ENCODE peak calls at places on chromosomes 13 and 19, in nine cellular contexts. B is nephron progenitor cell; J is CD4-positive, alpha-beta T cell; Z is tibial nerve; K is heart right ventricle; U is Calu3; X is GM23338; C is AG10803; D is fibroblast of mammary gland. R is an unnamed sample.

GRCh38 chr13:51803018-51803417 is 945 bp downstream of the DHRS12 start:
- DNase-seq in B (no peak), J (no peak), Z (no peak), K (no peak), U (no peak), X (peak), C (no peak), D (no peak), R (no peak)

GRCh38 chr13:31556376-31556775 is 182.9 kb upstream of the RXFP2 start:
- DNase-seq in B (no peak), J (no peak), Z (no peak), K (no peak), U (no peak), X (no peak), C (peak), D (peak), R (no peak)

GRCh38 chr13:106433066-106433465 is 102.4 kb downstream of the EFNB2 start:
- DNase-seq in B (no peak), J (no peak), Z (no peak), K (no peak), U (no peak), X (no peak), C (peak), D (peak), R (no peak)

GRCh38 chr19:32357720-32358119 is 12.3 kb downstream of the ZNF507 start:
- DNase-seq in B (no peak), J (no peak), Z (no peak), K (no peak), U (no peak), X (no peak), C (no peak), D (peak), R (no peak)

GRCh38 chr13:94269557-94269956 is 209.9 kb downstream of the DCT start:
- DNase-seq in B (no peak), J (no peak), Z (no peak), K (no peak), U (no peak), X (no peak), C (no peak), D (no peak), R (no peak)

GRCh38 chr13:102152790-102153189 is 249.1 kb downstream of the FGF14 start:
- DNase-seq in B (no peak), J (no peak), Z (no peak), K (no peak), U (no peak), X (no peak), C (no peak), D (no peak), R (no peak)

GRCh38 chr13:45396548-45397095 is 21.6 kb downstream of the SLC25A30 start:
- DNase-seq in B (no peak), J (no peak), Z (no peak), K (no peak), U (no peak), X (no peak), C (no peak), D (no peak), R (no peak)

GRCh38 chr19:55638864-55639359 is 1.9 kb upstream of the ZNF580 start:
- DNase-seq in B (no peak), J (peak), Z (no peak), K (no peak), U (peak), X (peak), C (peak), D (peak), R (peak)

GRCh38 chr19:35932291-35932936 is 3.8 kb upstream of the LRFN3 start:
- DNase-seq in B (no peak), J (no peak), Z (no peak), K (no peak), U (no peak), X (peak), C (no peak), D (no peak), R (no peak)

GRCh38 chr13:100541882-100542545 is 46.6 kb downstream of the GGACT start:
- DNase-seq in B (no peak), J (no peak), Z (no peak), K (no peak), U (no peak), X (no peak), C (no peak), D (no peak), R (no peak)

GRCh38 chr13:42392706-42393572 is 121.0 kb downstream of the AKAP11 start:
- DNase-seq in B (no peak), J (no peak), Z (no peak), K (no peak), U (no peak), X (no peak), C (no peak), D (peak), R (no peak)

GRCh38 chr19:35347171-35347929 is at the start of gene FFAR1:
- DNase-seq in B (no peak), J (no peak), Z (no peak), K (no peak), U (no peak), X (no peak), C (no peak), D (no peak), R (no peak)

GRCh38 chr13:36432106-36432544 is at the start of gene CCNA1:
- DNase-seq in B (peak), J (no peak), Z (no peak), K (peak), U (no peak), X (peak), C (no peak), D (peak), R (peak)

GRCh38 chr13:95234242-95234641 is 67.0 kb downstream of the ABCC4 start:
- DNase-seq in B (no peak), J (no peak), Z (no peak), K (no peak), U (no peak), X (no peak), C (no peak), D (no peak), R (no peak)

GRCh38 chr13:95275322-95276118 is 25.7 kb downstream of the ABCC4 start:
- DNase-seq in B (no peak), J (no peak), Z (no peak), K (no peak), U (no peak), X (no peak), C (peak), D (peak), R (no peak)

GRCh38 chr19:32289566-32290210 is 55.7 kb upstream of the ZNF507 start:
- DNase-seq in B (no peak), J (no peak), Z (no peak), K (no peak), U (no peak), X (no peak), C (no peak), D (no peak), R (no peak)

GRCh38 chr13:84645196-84646071 is 763.2 kb upstream of the SLITRK1 start:
- DNase-seq in B (no peak), J (no peak), Z (no peak), K (no peak), U (no peak), X (no peak), C (peak), D (peak), R (no peak)

GRCh38 chr19:35253316-35254286 is 4.8 kb downstream of the LSR start:
- DNase-seq in B (no peak), J (no peak), Z (no peak), K (no peak), U (no peak), X (peak), C (no peak), D (no peak), R (no peak)

GRCh38 chr13:106561551-106562170 is 6.3 kb downstream of the ARGLU1 start:
- DNase-seq in B (peak), J (peak), Z (no peak), K (peak), U (no peak), X (no peak), C (no peak), D (peak), R (no peak)

GRCh38 chr13:71867101-71867814 is at the start of gene DACH1:
- DNase-seq in B (peak), J (no peak), Z (no peak), K (peak), U (no peak), X (peak), C (peak), D (peak), R (peak)

GRCh38 chr19:8609210-8610040 is 1.1 kb downstream of the ADAMTS10 start:
- DNase-seq in B (peak), J (no peak), Z (peak), K (peak), U (no peak), X (peak), C (peak), D (peak), R (peak)

GRCh38 chr13:20391597-20392452 is 133.8 kb downstream of the CRYL1 start:
- DNase-seq in B (peak), J (no peak), Z (no peak), K (no peak), U (peak), X (peak), C (no peak), D (no peak), R (peak)

GRCh38 chr13:35723820-35724219 is 247.3 kb upstream of the MAB21L1 start:
- DNase-seq in B (no peak), J (no peak), Z (no peak), K (peak), U (no peak), X (no peak), C (peak), D (peak), R (no peak)

GRCh38 chr19:4590559-4590958 is 31.1 kb upstream of the SEMA6B start:
- DNase-seq in B (no peak), J (no peak), Z (no peak), K (no peak), U (no peak), X (no peak), C (no peak), D (no peak), R (no peak)

GRCh38 chr13:59665184-59665583 is 498.5 kb downstream of the DIAPH3 start:
- DNase-seq in B (no peak), J (no peak), Z (no peak), K (no peak), U (no peak), X (no peak), C (no peak), D (no peak), R (no peak)

GRCh38 chr13:107252428-107252827 is 684.5 kb upstream of the ARGLU1 start:
- DNase-seq in B (no peak), J (no peak), Z (no peak), K (no peak), U (no peak), X (no peak), C (no peak), D (no peak), R (no peak)

GRCh38 chr13:22110368-22110767 is 439.5 kb downstream of the FGF9 start:
- DNase-seq in B (no peak), J (no peak), Z (no peak), K (no peak), U (no peak), X (no peak), C (peak), D (no peak), R (no peak)

GRCh38 chr13:109626386-109627171 is 159.8 kb downstream of the IRS2 start:
- DNase-seq in B (no peak), J (no peak), Z (no peak), K (no peak), U (no peak), X (no peak), C (no peak), D (no peak), R (no peak)

GRCh38 chr19:28289294-28290063 is 923.5 kb downstream of the UQCRFS1 start:
- DNase-seq in B (no peak), J (no peak), Z (no peak), K (no peak), U (no peak), X (no peak), C (peak), D (peak), R (no peak)

GRCh38 chr19:48683349-48683748 is 10.5 kb upstream of the NTN5 start:
- DNase-seq in B (no peak), J (peak), Z (no peak), K (peak), U (no peak), X (no peak), C (peak), D (peak), R (no peak)

GRCh38 chr19:4987286-4987685 is 18.4 kb downstream of the KDM4B start:
- DNase-seq in B (no peak), J (no peak), Z (no peak), K (no peak), U (no peak), X (no peak), C (peak), D (peak), R (no peak)

GRCh38 chr13:20186771-20187170 is 6.0 kb downstream of the GJB2 start:
- DNase-seq in B (no peak), J (no peak), Z (no peak), K (no peak), U (no peak), X (no peak), C (no peak), D (no peak), R (no peak)

GRCh38 chr13:26909515-26909914 is 148.9 kb upstream of the GPR12 start:
- DNase-seq in B (no peak), J (no peak), Z (no peak), K (no peak), U (no peak), X (no peak), C (no peak), D (no peak), R (no peak)

GRCh38 chr13:113625965-113626661 is 31.9 kb downstream of the ATP4B start:
- DNase-seq in B (no peak), J (no peak), Z (no peak), K (no peak), U (no peak), X (no peak), C (peak), D (no peak), R (peak)

GRCh38 chr13:34756572-34756971 is 185.5 kb upstream of the NBEA start:
- DNase-seq in B (no peak), J (no peak), Z (no peak), K (no peak), U (no peak), X (no peak), C (no peak), D (no peak), R (no peak)

GRCh38 chr13:39959497-39959896 is 304.0 kb downstream of the COG6 start:
- DNase-seq in B (no peak), J (no peak), Z (no peak), K (no peak), U (no peak), X (no peak), C (no peak), D (no peak), R (no peak)

GRCh38 chr13:98190889-98191444 is 13.9 kb upstream of the RNF113B start:
- DNase-seq in B (no peak), J (no peak), Z (no peak), K (no peak), U (no peak), X (no peak), C (no peak), D (no peak), R (no peak)

DNA sequence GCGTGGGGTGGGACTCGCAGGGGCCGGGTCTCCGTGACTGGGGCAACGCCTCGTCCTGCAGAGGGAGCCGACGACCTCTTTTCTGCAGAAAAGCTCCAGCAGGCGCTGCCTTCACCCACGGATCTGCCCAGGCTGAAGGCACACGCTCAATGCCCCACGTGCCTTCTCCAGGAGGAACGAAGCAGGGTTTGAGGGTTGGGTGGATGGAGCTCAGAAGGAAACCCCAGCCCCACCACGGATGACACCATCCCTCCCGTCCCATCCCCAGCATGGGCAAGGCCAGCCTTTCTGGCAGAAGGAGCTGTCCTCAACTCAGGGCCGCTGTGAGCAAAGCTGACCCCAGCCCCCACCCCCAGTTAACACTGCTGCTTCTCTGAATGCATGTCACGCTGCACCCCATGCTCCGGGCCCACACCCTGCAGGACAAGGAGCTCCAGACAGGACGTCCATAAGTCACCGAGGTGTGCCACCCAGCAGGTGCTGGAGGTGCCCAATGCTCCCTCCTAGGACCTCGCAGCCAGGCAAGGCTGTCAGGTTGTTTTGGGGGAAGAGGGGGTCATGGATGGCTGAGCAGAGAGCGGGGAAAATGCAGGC is 7.4 kb downstream of the C19orf25 start:
- DNase-seq in B (no peak), J (no peak), Z (no peak), K (no peak), U (no peak), X (no peak), C (no peak), D (no peak), R (peak)
- TF ChIP-seq CTCF in B (no peak), J (no peak), Z (no peak), K (no peak), U (no peak), X (peak), C (peak), D (peak), R (no peak)

GRCh38 chr13:78317030-78317429 is 286.3 kb downstream of the POU4F1 start:
- DNase-seq in B (no peak), J (no peak), Z (no peak), K (no peak), U (no peak), X (peak), C (no peak), D (no peak), R (no peak)
- TF ChIP-seq CTCF in B (peak), J (no peak), Z (no peak), K (peak), U (no peak), X (peak), C (no peak), D (peak), R (no peak)

GRCh38 chr13:82976499-82976898 is 905.8 kb downstream of the SLITRK1 start:
- DNase-seq in B (no peak), J (no peak), Z (no peak), K (no peak), U (no peak), X (no peak), C (no peak), D (peak), R (no peak)
- TF ChIP-seq CTCF in B (no peak), J (no peak), Z (no peak), K (no peak), U (no peak), X (no peak), C (peak), D (peak), R (no peak)

GRCh38 chr19:54414156-54414555 is 1.1 kb upstream of the TTYH1 start:
- DNase-seq in B (no peak), J (no peak), Z (no peak), K (no peak), U (no peak), X (no peak), C (no peak), D (no peak), R (no peak)

GRCh38 chr19:54416695-54417491 is 1.6 kb downstream of the TTYH1 start:
- DNase-seq in B (no peak), J (no peak), Z (no peak), K (no peak), U (no peak), X (peak), C (no peak), D (no peak), R (no peak)

GRCh38 chr19:54412877-54413276 is 2.4 kb upstream of the TTYH1 start:
- DNase-seq in B (no peak), J (no peak), Z (no peak), K (no peak), U (no peak), X (no peak), C (no peak), D (no peak), R (no peak)

GRCh38 chr19:54415901-54416621 is 797 bp downstream of the TTYH1 start:
- DNase-seq in B (no peak), J (no peak), Z (no peak), K (no peak), U (no peak), X (no peak), C (no peak), D (no peak), R (no peak)

DNA sequence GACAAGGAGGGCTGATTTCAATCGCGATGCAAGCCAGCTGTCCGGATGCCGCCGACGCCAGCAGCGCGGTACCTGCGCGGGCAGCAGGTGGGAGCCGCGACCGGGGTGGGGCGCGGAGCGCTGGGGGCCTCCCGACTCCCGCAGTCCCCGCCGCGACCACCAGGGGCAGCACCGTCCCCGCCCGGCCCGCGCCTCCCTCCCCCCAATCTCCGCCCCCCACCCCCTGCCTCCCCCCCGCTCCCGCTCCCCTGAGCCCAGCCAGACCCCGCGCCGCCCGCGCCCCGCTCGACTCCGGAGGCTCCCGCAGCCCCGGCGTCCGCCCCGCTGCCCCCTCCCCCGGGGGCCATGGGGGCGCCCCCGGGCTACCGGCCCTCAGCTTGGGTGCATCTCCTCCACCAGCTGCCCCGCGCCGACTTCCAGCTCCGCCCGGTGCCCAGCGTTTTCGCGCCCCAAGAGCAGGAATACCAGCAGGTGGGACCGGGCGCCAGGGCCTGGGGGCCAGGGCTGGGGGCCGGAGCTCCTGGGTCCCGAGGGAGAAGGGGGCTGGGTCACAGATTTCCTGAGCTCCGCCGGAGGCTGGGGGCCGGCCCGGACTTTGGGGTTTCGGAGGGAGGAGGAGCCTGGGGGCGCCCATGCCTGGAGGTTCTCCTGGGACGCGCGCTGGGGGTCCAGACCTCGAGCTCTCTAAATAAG is at the start of gene TTYH1:
- DNase-seq in B (peak), J (peak), Z (no peak), K (no peak), U (no peak), X (peak), C (no peak), D (no peak), R (peak)
- TF ChIP-seq CTCF in B (peak), J (no peak), Z (no peak), K (peak), U (peak), X (peak), C (no peak), D (no peak), R (peak)

GRCh38 chr19:41205995-41206394 is 13.0 kb downstream of the CYP2S1 start:
- DNase-seq in B (no peak), J (no peak), Z (no peak), K (no peak), U (no peak), X (no peak), C (no peak), D (peak), R (no peak)
- TF ChIP-seq CTCF in B (no peak), J (no peak), Z (no peak), K (no peak), U (no peak), X (peak), C (no peak), D (no peak), R (no peak)

GRCh38 chr13:60931858-60932546 is 483.6 kb downstream of the PCDH20 start:
- DNase-seq in B (no peak), J (no peak), Z (no peak), K (no peak), U (no peak), X (no peak), C (no peak), D (no peak), R (no peak)
- TF ChIP-seq CTCF in B (no peak), J (no peak), Z (no peak), K (no peak), U (no peak), X (no peak), C (no peak), D (no peak), R (no peak)

DNA sequence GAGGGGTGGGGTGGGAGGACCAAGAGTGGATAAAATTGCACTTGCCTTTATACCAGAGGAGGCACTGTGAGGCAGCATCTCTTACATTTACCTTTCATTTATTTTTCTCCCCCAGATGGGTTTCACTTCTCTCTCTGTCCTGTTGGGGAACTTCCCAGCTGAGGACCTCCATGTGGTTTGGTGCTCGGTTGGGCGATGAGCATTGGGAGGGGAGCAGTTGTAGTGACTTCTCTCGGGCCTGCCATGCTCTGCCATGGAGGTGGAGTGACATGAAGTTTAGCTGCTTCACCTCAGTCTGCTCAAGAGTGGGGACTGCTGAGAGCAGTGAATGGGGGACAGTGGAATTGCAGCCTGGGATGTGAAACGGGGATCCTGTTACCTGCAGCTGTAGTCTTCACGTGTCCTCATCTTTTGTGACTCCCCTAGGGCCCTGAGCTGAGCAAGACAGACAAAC is 23.1 kb upstream of the CXCL17 start:
- DNase-seq in B (no peak), J (no peak), Z (no peak), K (no peak), U (no peak), X (no peak), C (no peak), D (no peak), R (no peak)
- TF ChIP-seq CTCF in B (no peak), J (no peak), Z (no peak), K (no peak), U (no peak), X (no peak), C (no peak), D (no peak), R (no peak)